ENCODE peak calls at places on chromosomes 6 and 20, in nine cellular contexts. T is cardiac fibroblast; F is effector memory CD4-positive, alpha-beta T cell; D is stimulated activated CD8-positive, alpha-beta memory T cell treated with anti-CD3 and anti-CD28 coated beads, Interleukin-7, amount 100 ng/mL, for 4 hours; C is left cardiac atrium; R is effector CD4-positive, alpha-beta T cell; V is HFF-Myc; X is epithelial cell of esophagus; K is stimulated activated CD4-positive, alpha-beta T cell treated with anti-CD3 and anti-CD28 coated beads, Interleukin-2, amount 100 ng/mL, for 48 hours. U is an unnamed sample.

GRCh38 chr6:28489366-28490190 is 26.0 kb downstream of the GPX6 start:
- DNase-seq in T (peak; percentile 88), F (no peak), D (peak; percentile 7), C (peak; percentile 64), R (peak; percentile 4), V (peak; percentile 64), X (peak; percentile 85), K (peak; percentile 26), U (peak; percentile 45)

GRCh38 chr6:148547110-148547509 is 199.7 kb upstream of the UST start:
- DNase-seq in T (no peak), F (no peak), D (no peak), C (no peak), R (no peak), V (no peak), X (no peak), K (no peak), U (no peak)

GRCh38 chr6:137927777-137928218 is 60.7 kb downstream of the TNFAIP3 start:
- DNase-seq in T (peak; percentile 43), F (peak; percentile 72), D (peak; percentile 78), C (no peak), R (peak; percentile 59), V (no peak), X (no peak), K (peak; percentile 59), U (peak; percentile 55)

GRCh38 chr6:1678966-1679690 is 69.4 kb downstream of the FOXC1 start:
- DNase-seq in T (peak; percentile 41), F (no peak), D (no peak), C (peak; percentile 40), R (no peak), V (no peak), X (no peak), K (no peak), U (no peak)

GRCh38 chr20:16066571-16066970 is 506.7 kb downstream of the KIF16B start:
- DNase-seq in T (no peak), F (no peak), D (no peak), C (no peak), R (no peak), V (no peak), X (no peak), K (no peak), U (no peak)

GRCh38 chr6:42661540-42662153 is 60.8 kb downstream of the PRPH2 start:
- DNase-seq in T (peak; percentile 81), F (peak; percentile 79), D (peak; percentile 66), C (peak; percentile 81), R (peak; percentile 82), V (peak; percentile 38), X (peak; percentile 70), K (peak; percentile 82), U (peak; percentile 82)

GRCh38 chr6:2531426-2532208 is 219.1 kb downstream of the MYLK4 start:
- DNase-seq in T (peak; percentile 92), F (no peak), D (no peak), C (no peak), R (no peak), V (peak; percentile 77), X (peak; percentile 95), K (no peak), U (no peak)

GRCh38 chr6:156719720-156720563 is 57.2 kb upstream of the ARID1B start:
- DNase-seq in T (peak; percentile 94), F (peak; percentile 56), D (peak; percentile 68), C (peak; percentile 96), R (peak; percentile 63), V (peak; percentile 16), X (peak; percentile 97), K (peak; percentile 54), U (peak; percentile 76)

GRCh38 chr20:57974863-57975262 is 253.6 kb downstream of the ANKRD60 start:
- DNase-seq in T (no peak), F (no peak), D (no peak), C (no peak), R (no peak), V (no peak), X (no peak), K (no peak), U (no peak)

GRCh38 chr20:23129891-23130621 is 43.9 kb upstream of the CD93 start:
- DNase-seq in T (no peak), F (no peak), D (no peak), C (no peak), R (no peak), V (no peak), X (no peak), K (no peak), U (no peak)

GRCh38 chr20:43188234-43188653 is 1.5 kb downstream of the PTPRT start:
- DNase-seq in T (no peak), F (no peak), D (no peak), C (no peak), R (no peak), V (no peak), X (no peak), K (no peak), U (no peak)

GRCh38 chr6:132401120-132401940 is at the start of gene MOXD1:
- DNase-seq in T (peak; percentile 54), F (no peak), D (no peak), C (peak; percentile 47), R (no peak), V (no peak), X (peak; percentile 41), K (no peak), U (no peak)

GRCh38 chr6:108838101-108838717 is 10.0 kb upstream of the ARMC2 start:
- DNase-seq in T (no peak), F (no peak), D (no peak), C (no peak), R (no peak), V (no peak), X (peak; percentile 51), K (no peak), U (no peak)

GRCh38 chr6:100210138-100210872 is 216.3 kb upstream of the MCHR2 start:
- DNase-seq in T (no peak), F (no peak), D (no peak), C (no peak), R (no peak), V (no peak), X (no peak), K (no peak), U (no peak)

GRCh38 chr6:20866038-20866437 is 331.8 kb downstream of the CDKAL1 start:
- DNase-seq in T (no peak), F (no peak), D (no peak), C (no peak), R (no peak), V (no peak), X (no peak), K (no peak), U (no peak)

GRCh38 chr6:53165333-53165732 is 16.7 kb upstream of the GCM1 start:
- DNase-seq in T (no peak), F (no peak), D (no peak), C (no peak), R (no peak), V (no peak), X (no peak), K (no peak), U (no peak)